ENCODE peak calls at places on chromosomes 1 and 21, in five cellular contexts. J, A, R, H and D are unnamed samples.

GRCh38 chr1:112688781-112689193 is 14.3 kb downstream of the MOV10 start:
- DNase-seq in A (no peak), H (no peak), R (no peak), J (no peak), D (no peak)

GRCh38 chr1:109482796-109483638 is 688 bp upstream of the ATXN7L2 start:
- DNase-seq in A (peak), H (no peak), J (no peak), R (no peak), D (peak)

GRCh38 chr1:90114521-90115141 is 119.7 kb downstream of the ZNF326 start:
- DNase-seq in J (no peak), R (peak), H (peak), A (peak), D (no peak)

GRCh38 chr1:40389871-40390560 is 16.5 kb downstream of the SMAP2 start:
- DNase-seq in H (no peak), J (no peak), A (peak), R (no peak), D (no peak)

GRCh38 chr1:53346814-53347176 is 18.9 kb upstream of the LRP8 start:
- DNase-seq in H (no peak), J (peak), R (no peak), A (no peak), D (no peak)

GRCh38 chr1:150429805-150430204 is 57.4 kb upstream of the TARS2 start:
- DNase-seq in J (no peak), A (peak), H (no peak), R (peak), D (no peak)

GRCh38 chr21:45487161-45487806 is 55.0 kb downstream of the SLC19A1 start:
- DNase-seq in H (no peak), J (no peak), A (no peak), R (no peak), D (no peak)

GRCh38 chr1:180504186-180504585 is 1.8 kb upstream of the ACBD6 start:
- DNase-seq in J (no peak), A (peak), R (no peak), H (no peak), D (no peak)

GRCh38 chr1:224726783-224727182 is 110.7 kb downstream of the CNIH3 start:
- DNase-seq in H (no peak), J (no peak), A (peak), R (peak), D (no peak)

GRCh38 chr1:68237040-68237439 is 4.7 kb upstream of the WLS start:
- DNase-seq in H (no peak), A (no peak), J (no peak), R (no peak), D (no peak)

GRCh38 chr1:4633346-4633745 is 21.1 kb upstream of the AJAP1 start:
- DNase-seq in H (no peak), J (no peak), A (no peak), R (no peak), D (no peak)

GRCh38 chr1:109997867-109998229 is 13.3 kb downstream of the AHCYL1 start:
- DNase-seq in R (no peak), A (no peak), H (no peak), J (no peak), D (no peak)

GRCh38 chr1:26584022-26584485 is 54.5 kb downstream of the RPS6KA1 start:
- DNase-seq in H (no peak), R (peak), J (peak), A (no peak), D (peak)

GRCh38 chr21:25956993-25957714 is 213.4 kb downstream of the APP start:
- DNase-seq in R (no peak), A (peak), H (no peak), J (no peak), D (no peak)

GRCh38 chr1:168488153-168488552 is 55.6 kb downstream of the XCL2 start:
- DNase-seq in R (no peak), J (no peak), H (no peak), A (peak), D (no peak)

GRCh38 chr1:236389253-236389652 is 4.8 kb upstream of the EDARADD start:
- DNase-seq in A (no peak), H (no peak), J (no peak), R (no peak), D (peak)

GRCh38 chr1:21875621-21876063 is 61.5 kb downstream of the HSPG2 start:
- DNase-seq in J (no peak), R (no peak), A (no peak), H (no peak), D (no peak)

GRCh38 chr1:33007190-33008050 is 29.3 kb downstream of the AK2 start:
- DNase-seq in H (no peak), R (peak), A (peak), J (no peak), D (no peak)

GRCh38 chr1:109246141-109246551 is 3.2 kb upstream of the CELSR2 start:
- DNase-seq in H (no peak), J (peak), R (no peak), A (no peak), D (no peak)

GRCh38 chr1:114720492-114720891 is 3.9 kb upstream of the NRAS start:
- DNase-seq in R (no peak), J (no peak), H (no peak), A (no peak), D (no peak)

GRCh38 chr1:153422450-153423068 is 6.2 kb downstream of the S100A7A start:
- DNase-seq in R (peak), A (peak), H (peak), J (peak), D (peak)

GRCh38 chr1:66282343-66282852 is 251.6 kb upstream of the SGIP1 start:
- DNase-seq in H (no peak), R (no peak), A (peak), J (no peak), D (no peak)

GRCh38 chr1:243420968-243421675 is 165.3 kb downstream of the SDCCAG8 start:
- DNase-seq in A (no peak), R (no peak), J (no peak), H (no peak), D (no peak)

GRCh38 chr21:15514073-15514946 is 215.5 kb upstream of the USP25 start:
- DNase-seq in A (no peak), J (no peak), R (peak), H (no peak), D (no peak)

GRCh38 chr1:59354754-59355337 is 58.0 kb downstream of the FGGY start:
- DNase-seq in R (peak), J (no peak), A (no peak), H (no peak), D (no peak)

GRCh38 chr1:11908139-11909021 is 17.8 kb downstream of the KIAA2013 start:
- DNase-seq in A (peak), H (peak), J (peak), R (peak), D (peak)
- H2BK15ac ChIP-seq in A (no peak), H (no peak), J (no peak), R (no peak), D (no peak)

DNA sequence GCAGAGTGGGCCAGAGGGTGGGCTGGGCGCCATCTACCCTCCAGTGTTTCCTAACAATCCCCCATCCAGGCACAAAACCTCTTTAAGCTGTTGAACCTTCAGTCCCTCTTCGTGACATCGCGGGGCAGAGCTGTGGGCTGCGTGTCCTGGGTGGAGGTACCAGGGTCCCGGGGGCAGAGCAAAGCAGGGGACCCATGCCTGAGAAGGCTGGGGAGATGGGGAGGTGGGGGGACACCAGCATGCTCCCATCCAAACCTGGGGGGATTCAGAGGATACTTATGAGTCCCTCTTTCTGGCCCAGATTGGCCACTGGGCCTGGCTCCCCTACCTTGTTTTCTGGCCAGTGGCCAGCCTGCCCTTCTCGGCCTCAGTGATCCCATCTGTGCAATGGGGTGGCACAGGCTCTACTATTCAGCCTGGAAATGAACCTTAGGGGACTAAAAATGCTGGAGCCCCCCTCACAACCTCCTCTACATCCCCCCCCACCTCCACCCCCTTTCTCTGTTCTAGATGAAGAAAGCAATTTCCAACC is 10.4 kb upstream of the CLCNKB start:
- DNase-seq in H (no peak), J (no peak), A (no peak), R (no peak), D (no peak)
- H2BK15ac ChIP-seq in H (no peak), J (no peak), A (no peak), R (no peak), D (no peak)

DNA sequence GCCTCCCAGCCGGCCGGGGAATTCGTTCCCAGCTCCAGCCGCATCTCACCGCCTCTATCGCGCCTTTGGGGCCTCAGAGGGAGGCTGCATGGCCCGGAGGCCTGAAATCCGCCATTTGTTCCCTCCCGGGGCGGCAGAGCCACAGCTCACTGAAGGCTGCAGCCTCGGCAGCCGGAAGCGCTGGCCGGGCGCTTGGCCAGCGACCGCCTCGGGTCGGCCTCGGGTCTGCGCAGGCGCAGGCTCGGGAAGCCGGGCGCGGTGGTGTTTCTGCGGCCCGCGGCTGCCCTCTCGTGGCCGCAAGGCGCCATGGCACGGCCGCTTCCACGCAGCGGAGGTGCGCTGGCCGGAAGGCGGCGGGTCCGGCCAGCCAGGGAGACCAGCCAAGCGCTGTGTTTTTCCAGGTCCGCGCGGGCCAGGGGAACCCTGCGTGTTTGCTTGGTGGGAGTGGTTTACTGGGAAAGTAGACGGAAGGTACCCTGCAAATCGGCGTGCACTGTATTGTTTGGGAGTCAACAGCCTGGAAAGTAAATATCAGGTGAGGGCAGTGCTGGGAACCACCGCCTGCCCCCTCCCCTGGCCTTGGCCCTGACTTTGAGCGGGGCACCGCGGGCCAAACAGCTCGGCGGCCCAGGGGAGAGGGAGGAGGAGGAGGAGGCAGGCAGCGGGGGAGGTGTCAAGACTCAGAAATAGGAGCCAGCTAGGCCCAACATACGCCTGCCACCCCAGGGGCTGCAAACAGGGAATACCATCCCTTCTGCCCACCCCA is 52.7 kb upstream of the CD34 start:
- DNase-seq in H (peak), A (peak), R (peak), J (peak), D (peak)
- H2BK15ac ChIP-seq in H (no peak), A (no peak), R (no peak), J (no peak), D (no peak)

GRCh38 chr1:51519048-51519856 is at the start of gene EPS15:
- DNase-seq in R (peak), H (peak), A (peak), J (peak), D (no peak)
- H2BK15ac ChIP-seq in R (no peak), H (no peak), A (no peak), J (no peak), D (peak)

GRCh38 chr1:12230549-12231275 is 882 bp downstream of the VPS13D start:
- DNase-seq in R (peak), A (no peak), H (no peak), J (peak), D (peak)
- H2BK15ac ChIP-seq in R (no peak), A (no peak), H (no peak), J (no peak), D (no peak)

DNA sequence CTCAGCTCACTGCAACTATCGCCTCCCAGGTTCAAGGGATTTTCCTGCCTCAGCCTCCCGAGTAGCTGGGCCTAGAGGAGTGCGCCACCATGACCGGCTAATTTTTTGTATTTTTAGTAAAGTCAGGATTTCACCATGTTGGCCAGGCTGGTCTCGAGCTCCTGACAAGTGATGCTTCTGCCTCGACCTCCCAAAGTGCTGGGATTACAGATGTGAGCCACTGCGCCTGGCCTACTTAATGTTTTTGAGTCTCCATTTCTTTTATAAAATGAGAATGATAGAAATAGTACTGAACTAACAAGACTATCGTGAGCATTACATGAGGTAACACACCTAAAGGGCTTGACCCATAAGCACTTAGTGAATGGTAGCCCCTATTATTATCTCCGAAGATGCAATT is 21.4 kb downstream of the NUAK2 start:
- DNase-seq in A (no peak), H (no peak), R (no peak), J (no peak), D (no peak)
- H2BK15ac ChIP-seq in A (peak), H (no peak), R (no peak), J (no peak), D (no peak)

DNA sequence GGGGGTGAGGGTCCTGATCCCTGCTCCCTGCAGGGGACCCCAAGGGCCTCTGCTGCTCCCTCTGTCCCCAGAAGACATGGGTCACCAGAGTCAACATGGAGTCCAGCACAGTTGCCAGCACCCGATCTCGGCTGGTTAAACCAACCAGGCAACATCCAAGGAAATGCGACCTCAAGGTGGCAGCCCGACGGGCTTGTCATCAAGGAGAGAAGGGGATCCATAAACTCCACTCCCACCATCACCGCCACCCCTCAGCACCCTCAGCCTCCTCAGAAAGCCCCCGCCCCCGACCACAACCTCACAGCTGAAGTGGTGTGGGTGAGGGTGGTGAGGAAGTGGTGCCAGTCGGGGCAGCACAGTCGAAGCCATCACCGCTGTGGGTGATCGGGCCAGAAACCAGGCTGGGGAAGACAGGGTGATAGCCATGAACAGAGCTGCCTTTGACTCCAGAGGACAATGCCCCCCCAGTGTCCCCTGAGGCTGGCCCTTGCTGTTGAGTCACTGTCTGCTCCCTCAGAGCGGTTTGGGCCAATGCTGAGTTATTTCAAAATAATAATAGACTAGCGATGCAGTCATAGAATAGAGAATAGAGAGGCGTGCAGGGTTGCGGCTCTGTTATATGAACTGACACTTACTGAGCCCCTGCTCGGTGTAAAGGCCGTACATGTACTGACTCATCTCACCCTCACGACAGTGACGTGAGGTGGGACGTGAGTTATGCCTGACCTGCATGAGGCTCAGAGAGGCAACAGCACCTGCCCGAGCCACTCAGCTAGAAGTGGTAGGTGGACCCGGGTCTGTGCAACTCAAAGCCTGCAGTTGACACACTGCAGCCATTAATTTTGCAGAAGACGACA is 88.7 kb upstream of the IFFO2 start:
- DNase-seq in A (peak), H (no peak), J (peak), R (no peak), D (no peak)
- H2BK15ac ChIP-seq in A (no peak), H (peak), J (no peak), R (no peak), D (peak)

GRCh38 chr1:155179107-155180031 is 5.7 kb downstream of the TRIM46 start:
- DNase-seq in H (no peak), J (no peak), R (no peak), A (no peak), D (no peak)

GRCh38 chr1:155177918-155178281 is 4.3 kb downstream of the TRIM46 start:
- DNase-seq in R (no peak), H (no peak), J (no peak), A (no peak), D (no peak)

GRCh38 chr1:155177192-155177917 is 3.7 kb downstream of the TRIM46 start:
- DNase-seq in R (no peak), J (no peak), H (no peak), A (no peak), D (no peak)

GRCh38 chr1:155176544-155177071 is 3.0 kb downstream of the TRIM46 start:
- DNase-seq in A (peak), J (peak), R (peak), H (peak), D (peak)

GRCh38 chr1:155178441-155179106 is 4.9 kb downstream of the TRIM46 start:
- DNase-seq in H (no peak), R (no peak), J (no peak), A (no peak), D (no peak)
- H2BK15ac ChIP-seq in H (no peak), R (no peak), J (no peak), A (no peak), D (no peak)

DNA sequence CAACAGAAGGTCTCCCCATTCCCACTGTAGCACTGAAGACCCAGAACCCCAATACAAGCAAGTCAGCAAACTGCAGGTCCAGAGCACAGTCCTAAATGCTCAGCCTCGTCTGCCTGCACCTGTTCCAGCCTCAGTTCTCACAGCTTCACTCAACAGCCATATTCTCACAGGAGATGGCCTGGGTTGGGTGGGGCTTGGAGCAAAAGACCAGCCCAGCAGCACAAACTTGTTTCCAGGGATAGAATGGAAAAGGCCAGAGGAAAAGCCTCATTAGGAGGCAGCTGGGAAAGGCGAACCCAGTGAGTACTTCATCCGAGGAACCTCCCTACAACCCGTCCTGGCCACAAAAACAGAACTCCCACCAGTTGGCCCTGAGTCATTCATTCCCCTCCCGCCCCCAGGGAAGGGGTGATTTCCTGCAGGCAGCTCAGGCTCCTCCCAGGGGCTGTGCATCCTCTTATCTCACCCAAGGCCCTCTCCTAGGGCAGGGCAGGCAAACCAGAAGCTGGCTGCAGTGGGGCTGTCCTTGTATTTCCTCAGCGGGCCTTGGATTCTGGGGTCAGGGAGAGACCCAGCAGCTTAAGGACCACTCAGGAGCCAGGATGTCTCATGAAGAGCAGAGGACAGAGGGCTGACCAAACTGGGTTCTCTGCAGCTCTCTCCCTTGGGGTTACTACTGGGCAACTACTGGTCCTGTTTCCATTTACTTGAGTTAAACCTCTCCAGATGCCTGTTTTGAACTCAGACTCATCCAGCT is 7.4 kb upstream of the MPL start:
- DNase-seq in J (peak), H (no peak), A (peak), R (peak), D (no peak)
- H2BK15ac ChIP-seq in J (peak), H (no peak), A (peak), R (no peak), D (peak)